ENCODE peak calls at places on chromosomes 11 and 22, in nine cellular contexts. One of them, this sample, is unnamed.
A peak's percentile ranks its signal among the peaks of the same experiment; 100 is the strongest.

GRCh38 chr11:65210748-65211147 is 29.0 kb downstream of the CAPN1 start:
- DNase-seq in lower lobe of right lung: no peak
- DNase-seq in IMR-90: no peak
- DNase-seq in hepatocyte: no peak
- DNase-seq in gastrocnemius medialis: no peak
- DNase-seq in PC-9: no peak
- DNase-seq in CD8-positive, alpha-beta memory T cell: no peak
- DNase-seq in PC-3: no peak
- DNase-seq in aorta: no peak
- DNase-seq in this sample: no peak

GRCh38 chr11:111978028-111978771 is 41.1 kb downstream of the DIXDC1 start:
- DNase-seq in lower lobe of right lung: no peak
- DNase-seq in IMR-90: peak; percentile 64
- DNase-seq in hepatocyte: peak; percentile 74
- DNase-seq in gastrocnemius medialis: peak; percentile 48
- DNase-seq in PC-9: no peak
- DNase-seq in CD8-positive, alpha-beta memory T cell: no peak
- DNase-seq in PC-3: peak; percentile 63
- DNase-seq in aorta: peak; percentile 82
- DNase-seq in this sample: peak; percentile 76

GRCh38 chr11:44817207-44817944 is 90.6 kb downstream of the TSPAN18 start:
- DNase-seq in lower lobe of right lung: no peak
- DNase-seq in IMR-90: peak; percentile 27
- DNase-seq in hepatocyte: no peak
- DNase-seq in gastrocnemius medialis: no peak
- DNase-seq in PC-9: no peak
- DNase-seq in CD8-positive, alpha-beta memory T cell: no peak
- DNase-seq in PC-3: no peak
- DNase-seq in aorta: no peak
- DNase-seq in this sample: no peak

GRCh38 chr11:29343465-29344333 is 673.1 kb downstream of the KCNA4 start:
- DNase-seq in lower lobe of right lung: peak; percentile 65
- DNase-seq in IMR-90: peak; percentile 34
- DNase-seq in hepatocyte: peak; percentile 81
- DNase-seq in gastrocnemius medialis: peak; percentile 16
- DNase-seq in PC-9: peak; percentile 70
- DNase-seq in CD8-positive, alpha-beta memory T cell: no peak
- DNase-seq in PC-3: peak; percentile 76
- DNase-seq in aorta: peak; percentile 77
- DNase-seq in this sample: peak; percentile 79

GRCh38 chr11:118532091-118532490 is 1.1 kb downstream of the TMEM25 start:
- DNase-seq in lower lobe of right lung: no peak
- DNase-seq in IMR-90: no peak
- DNase-seq in hepatocyte: no peak
- DNase-seq in gastrocnemius medialis: no peak
- DNase-seq in PC-9: no peak
- DNase-seq in CD8-positive, alpha-beta memory T cell: no peak
- DNase-seq in PC-3: no peak
- DNase-seq in aorta: no peak
- DNase-seq in this sample: no peak

GRCh38 chr22:30876925-30877553 is 91.5 kb downstream of the MORC2 start:
- DNase-seq in lower lobe of right lung: peak; percentile 14
- DNase-seq in IMR-90: peak; percentile 52
- DNase-seq in hepatocyte: peak; percentile 52
- DNase-seq in gastrocnemius medialis: peak; percentile 3
- DNase-seq in PC-9: no peak
- DNase-seq in CD8-positive, alpha-beta memory T cell: no peak
- DNase-seq in PC-3: no peak
- DNase-seq in aorta: peak; percentile 38
- DNase-seq in this sample: peak; percentile 88

GRCh38 chr11:86176165-86176884 is 68.2 kb upstream of the EED start:
- DNase-seq in lower lobe of right lung: no peak
- DNase-seq in IMR-90: peak; percentile 52
- DNase-seq in hepatocyte: no peak
- DNase-seq in gastrocnemius medialis: peak; percentile 24
- DNase-seq in PC-9: peak; percentile 49
- DNase-seq in CD8-positive, alpha-beta memory T cell: no peak
- DNase-seq in PC-3: peak; percentile 4
- DNase-seq in aorta: peak; percentile 72
- DNase-seq in this sample: no peak

GRCh38 chr22:24555496-24556253 is at the start of gene SNRPD3:
- DNase-seq in lower lobe of right lung: peak; percentile 95
- DNase-seq in IMR-90: peak; percentile 92
- DNase-seq in hepatocyte: peak; percentile 96
- DNase-seq in gastrocnemius medialis: peak; percentile 89
- DNase-seq in PC-9: peak; percentile 81
- DNase-seq in CD8-positive, alpha-beta memory T cell: peak; percentile 88
- DNase-seq in PC-3: peak; percentile 85
- DNase-seq in aorta: peak; percentile 97
- DNase-seq in this sample: peak; percentile 92

GRCh38 chr22:17846326-17846992 is 72.2 kb upstream of the BID start:
- DNase-seq in lower lobe of right lung: no peak
- DNase-seq in IMR-90: no peak
- DNase-seq in hepatocyte: no peak
- DNase-seq in gastrocnemius medialis: no peak
- DNase-seq in PC-9: no peak
- DNase-seq in CD8-positive, alpha-beta memory T cell: no peak
- DNase-seq in PC-3: no peak
- DNase-seq in aorta: no peak
- DNase-seq in this sample: no peak

GRCh38 chr22:17844150-17844549 is 69.9 kb upstream of the BID start:
- DNase-seq in lower lobe of right lung: no peak
- DNase-seq in IMR-90: no peak
- DNase-seq in hepatocyte: no peak
- DNase-seq in gastrocnemius medialis: no peak
- DNase-seq in PC-9: no peak
- DNase-seq in CD8-positive, alpha-beta memory T cell: no peak
- DNase-seq in PC-3: no peak
- DNase-seq in aorta: no peak
- DNase-seq in this sample: peak; percentile 14

GRCh38 chr22:17845340-17845739 is 71.1 kb upstream of the BID start:
- DNase-seq in lower lobe of right lung: no peak
- DNase-seq in IMR-90: no peak
- DNase-seq in hepatocyte: no peak
- DNase-seq in gastrocnemius medialis: no peak
- DNase-seq in PC-9: no peak
- DNase-seq in CD8-positive, alpha-beta memory T cell: no peak
- DNase-seq in PC-3: no peak
- DNase-seq in aorta: no peak
- DNase-seq in this sample: no peak

GRCh38 chr22:17845790-17846189 is 71.5 kb upstream of the BID start:
- DNase-seq in lower lobe of right lung: no peak
- DNase-seq in IMR-90: no peak
- DNase-seq in hepatocyte: no peak
- DNase-seq in gastrocnemius medialis: no peak
- DNase-seq in PC-9: no peak
- DNase-seq in CD8-positive, alpha-beta memory T cell: no peak
- DNase-seq in PC-3: no peak
- DNase-seq in aorta: no peak
- DNase-seq in this sample: peak; percentile 57

GRCh38 chr22:17847360-17848078 is 73.2 kb upstream of the BID start:
- DNase-seq in lower lobe of right lung: no peak
- DNase-seq in IMR-90: no peak
- DNase-seq in hepatocyte: no peak
- DNase-seq in gastrocnemius medialis: no peak
- DNase-seq in PC-9: peak; percentile 87
- DNase-seq in CD8-positive, alpha-beta memory T cell: no peak
- DNase-seq in PC-3: no peak
- DNase-seq in aorta: no peak
- DNase-seq in this sample: peak; percentile 59
- H3K4me1 ChIP-seq in lower lobe of right lung: peaks cover 21% of the 10 kb centered on the region
- H3K4me1 ChIP-seq in IMR-90: no peaks in the 10 kb centered on the region
- H3K4me1 ChIP-seq in hepatocyte: no peaks in the 10 kb centered on the region
- H3K4me1 ChIP-seq in gastrocnemius medialis: peaks cover 44% of the 10 kb centered on the region
- H3K4me1 ChIP-seq in PC-9: peaks cover 17% of the 10 kb centered on the region
- H3K4me1 ChIP-seq in CD8-positive, alpha-beta memory T cell: no peaks in the 10 kb centered on the region
- H3K4me1 ChIP-seq in PC-3: no peaks in the 10 kb centered on the region
- H3K4me1 ChIP-seq in aorta: no peaks in the 10 kb centered on the region
- H3K4me1 ChIP-seq in this sample: peaks cover 13% of the 10 kb centered on the region

GRCh38 chr22:36332623-36333331 is 55.0 kb downstream of the MYH9 start:
- DNase-seq in lower lobe of right lung: peak; percentile 61
- DNase-seq in IMR-90: peak; percentile 83
- DNase-seq in hepatocyte: peak; percentile 71
- DNase-seq in gastrocnemius medialis: no peak
- DNase-seq in PC-9: peak; percentile 90
- DNase-seq in CD8-positive, alpha-beta memory T cell: peak; percentile 68
- DNase-seq in PC-3: peak; percentile 89
- DNase-seq in aorta: no peak
- DNase-seq in this sample: no peak
- H3K4me1 ChIP-seq in lower lobe of right lung: peaks cover 100% of the 10 kb centered on the region
- H3K4me1 ChIP-seq in IMR-90: peaks cover 81% of the 10 kb centered on the region
- H3K4me1 ChIP-seq in hepatocyte: peaks cover 77% of the 10 kb centered on the region
- H3K4me1 ChIP-seq in gastrocnemius medialis: peaks cover 92% of the 10 kb centered on the region
- H3K4me1 ChIP-seq in PC-9: peaks cover 96% of the 10 kb centered on the region
- H3K4me1 ChIP-seq in CD8-positive, alpha-beta memory T cell: peaks cover 100% of the 10 kb centered on the region
- H3K4me1 ChIP-seq in PC-3: peaks cover 78% of the 10 kb centered on the region
- H3K4me1 ChIP-seq in aorta: peaks cover 11% of the 10 kb centered on the region
- H3K4me1 ChIP-seq in this sample: peaks cover 72% of the 10 kb centered on the region

GRCh38 chr11:76785513-76785912 is 2.4 kb downstream of the TSKU start:
- DNase-seq in lower lobe of right lung: no peak
- DNase-seq in IMR-90: no peak
- DNase-seq in hepatocyte: no peak
- DNase-seq in gastrocnemius medialis: no peak
- DNase-seq in PC-9: no peak
- DNase-seq in CD8-positive, alpha-beta memory T cell: no peak
- DNase-seq in PC-3: no peak
- DNase-seq in aorta: no peak
- DNase-seq in this sample: no peak

GRCh38 chr11:76787911-76788596 is 4.9 kb downstream of the TSKU start:
- DNase-seq in lower lobe of right lung: no peak
- DNase-seq in IMR-90: peak; percentile 76
- DNase-seq in hepatocyte: peak; percentile 57
- DNase-seq in gastrocnemius medialis: peak; percentile 48
- DNase-seq in PC-9: peak; percentile 81
- DNase-seq in CD8-positive, alpha-beta memory T cell: peak; percentile 17
- DNase-seq in PC-3: no peak
- DNase-seq in aorta: peak; percentile 67
- DNase-seq in this sample: peak; percentile 40

GRCh38 chr11:76787271-76787670 is 4.1 kb downstream of the TSKU start:
- DNase-seq in lower lobe of right lung: no peak
- DNase-seq in IMR-90: no peak
- DNase-seq in hepatocyte: no peak
- DNase-seq in gastrocnemius medialis: no peak
- DNase-seq in PC-9: no peak
- DNase-seq in CD8-positive, alpha-beta memory T cell: peak; percentile 23
- DNase-seq in PC-3: no peak
- DNase-seq in aorta: peak; percentile 17
- DNase-seq in this sample: no peak

GRCh38 chr11:76783901-76784813 is 1.0 kb downstream of the TSKU start:
- DNase-seq in lower lobe of right lung: no peak
- DNase-seq in IMR-90: peak; percentile 84
- DNase-seq in hepatocyte: peak; percentile 91
- DNase-seq in gastrocnemius medialis: no peak
- DNase-seq in PC-9: peak; percentile 69
- DNase-seq in CD8-positive, alpha-beta memory T cell: peak; percentile 30
- DNase-seq in PC-3: peak; percentile 80
- DNase-seq in aorta: peak; percentile 90
- DNase-seq in this sample: peak; percentile 79

DNA sequence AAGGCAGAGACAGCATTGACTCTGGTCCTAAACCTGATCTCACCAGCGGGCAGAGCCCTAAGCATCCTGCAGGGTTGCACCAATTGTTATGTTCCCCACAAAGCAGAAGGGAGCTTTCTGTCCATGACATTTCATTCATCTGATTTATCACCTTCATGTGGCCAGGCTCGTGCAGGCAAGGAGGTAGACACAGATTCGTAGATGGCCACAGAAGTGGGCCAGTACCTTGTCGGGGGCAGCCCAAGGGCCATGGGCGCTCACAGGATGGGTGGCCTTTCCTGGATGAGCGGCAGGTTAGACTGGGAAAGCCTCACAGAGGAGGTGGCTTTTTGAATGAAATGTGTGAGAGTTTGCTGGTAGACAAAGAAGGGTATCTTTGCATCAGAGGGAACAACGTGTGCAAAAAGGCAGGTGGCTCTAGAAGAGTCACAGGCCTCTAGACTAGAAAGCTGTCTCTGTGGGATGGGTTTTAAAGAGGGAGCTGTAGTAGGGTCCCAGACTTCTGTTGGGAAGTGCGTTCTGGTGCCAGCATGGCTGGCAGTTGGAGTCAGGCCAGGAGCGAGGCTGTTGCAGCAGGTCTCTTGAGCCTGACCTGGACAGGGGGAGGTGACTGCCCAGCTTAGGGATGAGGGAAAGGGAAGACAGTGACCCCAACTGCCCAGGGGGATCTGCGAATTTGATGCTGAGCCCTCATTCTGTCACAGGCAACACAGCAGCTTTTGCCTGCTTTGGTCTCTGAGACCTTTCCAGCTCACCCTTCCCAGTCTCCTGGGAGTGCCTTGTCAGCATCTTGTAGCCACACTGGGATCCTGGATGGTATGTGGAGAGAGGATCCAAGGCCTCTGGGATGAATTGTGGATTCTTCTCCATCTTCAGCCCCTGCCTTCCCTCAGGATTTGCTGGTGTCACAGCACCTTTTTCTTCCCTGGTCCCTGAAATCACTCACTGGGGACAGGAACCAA is 3.2 kb downstream of the TSKU start:
- DNase-seq in lower lobe of right lung: no peak
- DNase-seq in IMR-90: no peak
- DNase-seq in hepatocyte: no peak
- DNase-seq in gastrocnemius medialis: no peak
- DNase-seq in PC-9: no peak
- DNase-seq in CD8-positive, alpha-beta memory T cell: peak; percentile 33
- DNase-seq in PC-3: no peak
- DNase-seq in aorta: no peak
- DNase-seq in this sample: no peak
- H3K4me1 ChIP-seq in lower lobe of right lung: peaks cover 60% of the 10 kb centered on the region
- H3K4me1 ChIP-seq in IMR-90: peaks cover 21% of the 10 kb centered on the region
- H3K4me1 ChIP-seq in hepatocyte: peaks cover 60% of the 10 kb centered on the region
- H3K4me1 ChIP-seq in gastrocnemius medialis: peaks cover 8% of the 10 kb centered on the region
- H3K4me1 ChIP-seq in PC-9: peaks cover 67% of the 10 kb centered on the region
- H3K4me1 ChIP-seq in CD8-positive, alpha-beta memory T cell: no peaks in the 10 kb centered on the region
- H3K4me1 ChIP-seq in PC-3: peaks cover 32% of the 10 kb centered on the region
- H3K4me1 ChIP-seq in aorta: no peaks in the 10 kb centered on the region
- H3K4me1 ChIP-seq in this sample: peaks cover 9% of the 10 kb centered on the region

GRCh38 chr11:126146454-126147192 is 64.8 kb downstream of the RPUSD4 start:
- DNase-seq in lower lobe of right lung: no peak
- DNase-seq in IMR-90: no peak
- DNase-seq in hepatocyte: no peak
- DNase-seq in gastrocnemius medialis: no peak
- DNase-seq in PC-9: no peak
- DNase-seq in CD8-positive, alpha-beta memory T cell: no peak
- DNase-seq in PC-3: no peak
- DNase-seq in aorta: peak; percentile 26
- DNase-seq in this sample: no peak

GRCh38 chr11:126147268-126148111 is 64.0 kb downstream of the RPUSD4 start:
- DNase-seq in lower lobe of right lung: no peak
- DNase-seq in IMR-90: no peak
- DNase-seq in hepatocyte: no peak
- DNase-seq in gastrocnemius medialis: no peak
- DNase-seq in PC-9: no peak
- DNase-seq in CD8-positive, alpha-beta memory T cell: no peak
- DNase-seq in PC-3: peak; percentile 37
- DNase-seq in aorta: peak; percentile 36
- DNase-seq in this sample: no peak

GRCh38 chr11:126150256-126150655 is 61.2 kb downstream of the RPUSD4 start:
- DNase-seq in lower lobe of right lung: no peak
- DNase-seq in IMR-90: no peak
- DNase-seq in hepatocyte: no peak
- DNase-seq in gastrocnemius medialis: no peak
- DNase-seq in PC-9: no peak
- DNase-seq in CD8-positive, alpha-beta memory T cell: no peak
- DNase-seq in PC-3: no peak
- DNase-seq in aorta: peak; percentile 53
- DNase-seq in this sample: no peak

GRCh38 chr11:126149759-126150236 is 61.7 kb downstream of the RPUSD4 start:
- DNase-seq in lower lobe of right lung: no peak
- DNase-seq in IMR-90: no peak
- DNase-seq in hepatocyte: no peak
- DNase-seq in gastrocnemius medialis: no peak
- DNase-seq in PC-9: no peak
- DNase-seq in CD8-positive, alpha-beta memory T cell: no peak
- DNase-seq in PC-3: no peak
- DNase-seq in aorta: peak; percentile 35
- DNase-seq in this sample: no peak

GRCh38 chr11:126148317-126148716 is 63.1 kb downstream of the RPUSD4 start:
- DNase-seq in lower lobe of right lung: no peak
- DNase-seq in IMR-90: no peak
- DNase-seq in hepatocyte: no peak
- DNase-seq in gastrocnemius medialis: no peak
- DNase-seq in PC-9: no peak
- DNase-seq in CD8-positive, alpha-beta memory T cell: no peak
- DNase-seq in PC-3: no peak
- DNase-seq in aorta: peak; percentile 4
- DNase-seq in this sample: no peak
- H3K4me1 ChIP-seq in lower lobe of right lung: no peaks in the 10 kb centered on the region
- H3K4me1 ChIP-seq in IMR-90: peaks cover 1% of the 10 kb centered on the region
- H3K4me1 ChIP-seq in hepatocyte: peaks cover 26% of the 10 kb centered on the region
- H3K4me1 ChIP-seq in gastrocnemius medialis: no peaks in the 10 kb centered on the region
- H3K4me1 ChIP-seq in PC-9: peaks cover 29% of the 10 kb centered on the region
- H3K4me1 ChIP-seq in CD8-positive, alpha-beta memory T cell: no peaks in the 10 kb centered on the region
- H3K4me1 ChIP-seq in PC-3: peaks cover 16% of the 10 kb centered on the region
- H3K4me1 ChIP-seq in aorta: no peaks in the 10 kb centered on the region
- H3K4me1 ChIP-seq in this sample: no peaks in the 10 kb centered on the region

This sample was measured in right cardiac atrium.